ENCODE peak calls at places on chromosomes 12 and 14, in seven cellular contexts. E, W, N, L, K, S and H are unnamed samples.
A peak's percentile ranks its signal among the peaks of the same experiment; 100 is the strongest.

GRCh38 chr12:118107026-118107425 is 3.2 kb upstream of the VSIG10 start:
- DNase-seq in E (no peak), W (no peak), N (no peak), L (no peak), K (no peak), S (no peak), H (no peak)

GRCh38 chr12:95802482-95803264 is 12.1 kb upstream of the NTN4 start:
- DNase-seq in E (no peak), W (peak; percentile 89), N (no peak), L (peak; percentile 62), K (peak; percentile 81), S (peak; percentile 88), H (peak; percentile 87)

GRCh38 chr12:46831335-46832083 is 5.7 kb upstream of the SLC38A4 start:
- DNase-seq in E (peak; percentile 80), W (no peak), N (peak; percentile 57), L (no peak), K (no peak), S (no peak), H (peak; percentile 8)

GRCh38 chr14:23600322-23600707 is 21.7 kb upstream of the JPH4 start:
- DNase-seq in E (no peak), W (no peak), N (no peak), L (no peak), K (no peak), S (no peak), H (no peak)

GRCh38 chr12:130704606-130705005 is 11.5 kb downstream of the RIMBP2 start:
- DNase-seq in E (no peak), W (no peak), N (no peak), L (no peak), K (no peak), S (no peak), H (no peak)

GRCh38 chr14:85359505-85359904 is 170.4 kb upstream of the FLRT2 start:
- DNase-seq in E (no peak), W (no peak), N (no peak), L (no peak), K (no peak), S (no peak), H (no peak)

GRCh38 chr12:54301428-54302045 is 722 bp upstream of the NFE2 start:
- DNase-seq in E (no peak), W (no peak), N (no peak), L (no peak), K (no peak), S (no peak), H (no peak)

GRCh38 chr12:80712866-80713265 is 3.8 kb upstream of the MYF5 start:
- DNase-seq in E (no peak), W (no peak), N (no peak), L (no peak), K (no peak), S (no peak), H (no peak)

GRCh38 chr14:105745433-105746123 is 219.2 kb downstream of the TMEM121 start:
- DNase-seq in E (no peak), W (no peak), N (no peak), L (no peak), K (no peak), S (no peak), H (no peak)

GRCh38 chr12:16120027-16120426 is 157.5 kb downstream of the SLC15A5 start:
- DNase-seq in E (no peak), W (no peak), N (peak; percentile 60), L (no peak), K (no peak), S (no peak), H (no peak)

GRCh38 chr12:16119618-16120017 is 157.9 kb downstream of the SLC15A5 start:
- DNase-seq in E (no peak), W (no peak), N (no peak), L (no peak), K (no peak), S (no peak), H (no peak)

GRCh38 chr12:16118586-16118985 is 158.9 kb downstream of the SLC15A5 start:
- DNase-seq in E (no peak), W (no peak), N (no peak), L (peak; percentile 12), K (no peak), S (no peak), H (peak; percentile 1)

GRCh38 chr12:16121953-16122352 is 155.5 kb downstream of the SLC15A5 start:
- DNase-seq in E (no peak), W (no peak), N (no peak), L (no peak), K (no peak), S (no peak), H (no peak)
- TF ChIP-seq CTCF in E (no peak), W (no peak), N (no peak), L (no peak), K (no peak), S (no peak), H (no peak)

GRCh38 chr12:19837543-19837942 is 398.3 kb downstream of the AEBP2 start:
- DNase-seq in E (no peak), W (no peak), N (no peak), L (no peak), K (no peak), S (no peak), H (no peak)

GRCh38 chr12:19846561-19846960 is 407.3 kb downstream of the AEBP2 start:
- DNase-seq in E (no peak), W (peak; percentile 55), N (no peak), L (peak; percentile 40), K (peak; percentile 72), S (peak; percentile 62), H (peak; percentile 67)

GRCh38 chr12:19841451-19841850 is 402.2 kb downstream of the AEBP2 start:
- DNase-seq in E (no peak), W (no peak), N (no peak), L (no peak), K (peak; percentile 52), S (peak; percentile 38), H (no peak)

GRCh38 chr12:19844224-19844623 is 404.9 kb downstream of the AEBP2 start:
- DNase-seq in E (no peak), W (no peak), N (no peak), L (no peak), K (no peak), S (no peak), H (no peak)

DNA sequence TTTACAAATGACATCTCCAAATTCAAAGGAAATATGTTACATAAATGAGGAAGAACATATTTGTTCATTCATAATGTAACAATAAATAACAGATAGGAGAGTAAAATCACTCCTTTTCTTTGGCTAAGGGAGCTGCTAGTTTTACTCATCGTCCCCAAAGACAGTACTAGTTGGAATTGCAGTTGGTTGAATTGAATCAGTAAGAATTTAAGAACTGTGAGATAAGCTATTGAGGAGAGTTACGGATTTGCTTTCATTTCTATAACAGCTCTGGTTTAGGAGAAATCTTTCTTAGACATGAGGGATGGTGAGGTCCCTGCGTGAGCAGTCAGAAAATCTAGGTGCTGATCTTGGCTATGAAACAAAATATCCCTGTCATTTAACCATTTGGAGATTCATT is 402.8 kb downstream of the AEBP2 start:
- DNase-seq in E (no peak), W (no peak), N (no peak), L (no peak), K (peak; percentile 18), S (no peak), H (no peak)
- H3K4me3 ChIP-seq in E (no peak overlapping the region), W (no peak overlapping the region), N (no peak overlapping the region), L (no peak overlapping the region), K (no peak overlapping the region), S (no peak overlapping the region), H (no peak overlapping the region)

GRCh38 chr12:6701078-6701768 is 608 bp upstream of the PIANP start:
- DNase-seq in E (peak; percentile 46), W (no peak), N (no peak), L (no peak), K (no peak), S (no peak), H (no peak)

GRCh38 chr12:6699259-6699988 is 1.2 kb downstream of the PIANP start:
- DNase-seq in E (peak; percentile 24), W (no peak), N (no peak), L (no peak), K (no peak), S (no peak), H (no peak)

GRCh38 chr12:6699989-6700645 is 498 bp downstream of the PIANP start:
- DNase-seq in E (peak; percentile 69), W (no peak), N (peak; percentile 49), L (no peak), K (no peak), S (no peak), H (no peak)

GRCh38 chr12:6700646-6701051 is at the start of gene PIANP:
- DNase-seq in E (peak; percentile 78), W (no peak), N (peak; percentile 81), L (no peak), K (no peak), S (peak; percentile 16), H (no peak)

GRCh38 chr12:6703631-6704030 is 3.0 kb upstream of the PIANP start:
- DNase-seq in E (no peak), W (no peak), N (peak; percentile 12), L (no peak), K (no peak), S (no peak), H (no peak)
- TF ChIP-seq CTCF in E (no peak), W (peak; percentile 1), N (no peak), L (no peak), K (no peak), S (no peak), H (no peak)

GRCh38 chr12:7915911-7916403 is 20.0 kb downstream of the SLC2A3 start:
- DNase-seq in E (no peak), W (no peak), N (no peak), L (no peak), K (no peak), S (no peak), H (no peak)
- H3K4me3 ChIP-seq in E (no peak overlapping the region), W (peak overlapping the region; percentile 40), N (no peak overlapping the region), L (no peak overlapping the region), K (peak overlapping the region; percentile 20), S (no peak overlapping the region), H (peak overlapping the region; percentile 3)

GRCh38 chr12:116188581-116188980 is 88.9 kb downstream of the MED13L start:
- DNase-seq in E (no peak), W (no peak), N (no peak), L (no peak), K (no peak), S (no peak), H (no peak)

GRCh38 chr12:116187158-116187511 is 90.4 kb downstream of the MED13L start:
- DNase-seq in E (no peak), W (no peak), N (peak; percentile 55), L (no peak), K (no peak), S (no peak), H (peak; percentile 20)

GRCh38 chr12:116184766-116185165 is 92.7 kb downstream of the MED13L start:
- DNase-seq in E (no peak), W (no peak), N (no peak), L (no peak), K (no peak), S (no peak), H (no peak)

GRCh38 chr12:116186482-116187157 is 90.9 kb downstream of the MED13L start:
- DNase-seq in E (no peak), W (no peak), N (no peak), L (no peak), K (no peak), S (peak; percentile 25), H (no peak)

DNA sequence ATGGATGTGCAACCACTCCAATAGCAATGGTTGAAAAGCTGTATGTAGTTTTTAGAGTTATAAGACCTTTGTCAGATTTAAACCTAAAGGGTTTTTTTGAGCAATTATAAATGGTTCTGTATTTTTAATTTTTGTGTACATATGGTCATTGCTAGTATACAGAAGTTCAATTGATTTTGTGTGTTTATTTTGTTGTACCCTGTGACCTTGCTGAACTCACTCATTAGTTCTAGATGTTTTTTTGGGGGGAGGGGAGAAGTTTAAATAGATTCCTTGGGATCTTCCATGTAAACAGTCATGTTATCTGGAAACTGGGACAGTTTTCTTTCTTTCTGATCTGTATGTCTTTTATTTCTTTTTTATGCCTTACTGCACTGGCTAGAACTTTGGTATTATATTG is 87.8 kb downstream of the MED13L start:
- DNase-seq in E (no peak), W (no peak), N (no peak), L (no peak), K (no peak), S (no peak), H (no peak)
- TF ChIP-seq CTCF in E (no peak), W (no peak), N (no peak), L (no peak), K (no peak), S (no peak), H (no peak)